ENCODE peak calls at places on chromosome 21, in seven cellular contexts. One of them, this sample, is unnamed.

GRCh38 chr21:29904359-29905282 is 35.2 kb downstream of the GRIK1 start:
- DNase-seq in C1 segment of cervical spinal cord: no peak
- DNase-seq in stimulated activated CD4-positive, alpha-beta T cell treated with anti-CD3 and anti-CD28 coated beads, Interleukin-1b, Interleukin-23, amount 100 ng/mL, for 4 hours: no peak
- DNase-seq in NCI-H2107: no peak
- DNase-seq in HTR-8/SVneo: no peak
- DNase-seq in GM23248: peak; percentile 38
- DNase-seq in Panc1: no peak
- DNase-seq in this sample: peak; percentile 69

GRCh38 chr21:40689241-40689640 is 157.7 kb downstream of the DSCAM start:
- DNase-seq in C1 segment of cervical spinal cord: no peak
- DNase-seq in stimulated activated CD4-positive, alpha-beta T cell treated with anti-CD3 and anti-CD28 coated beads, Interleukin-1b, Interleukin-23, amount 100 ng/mL, for 4 hours: no peak
- DNase-seq in NCI-H2107: no peak
- DNase-seq in HTR-8/SVneo: no peak
- DNase-seq in GM23248: no peak
- DNase-seq in Panc1: no peak
- DNase-seq in this sample: no peak

GRCh38 chr21:42554251-42554937 is 40.7 kb downstream of the SLC37A1 start:
- DNase-seq in C1 segment of cervical spinal cord: no peak
- DNase-seq in stimulated activated CD4-positive, alpha-beta T cell treated with anti-CD3 and anti-CD28 coated beads, Interleukin-1b, Interleukin-23, amount 100 ng/mL, for 4 hours: no peak
- DNase-seq in NCI-H2107: no peak
- DNase-seq in HTR-8/SVneo: no peak
- DNase-seq in GM23248: no peak
- DNase-seq in Panc1: no peak
- DNase-seq in this sample: no peak

GRCh38 chr21:45603481-45603880 is 40.0 kb upstream of the PCBP3 start:
- DNase-seq in C1 segment of cervical spinal cord: no peak
- DNase-seq in stimulated activated CD4-positive, alpha-beta T cell treated with anti-CD3 and anti-CD28 coated beads, Interleukin-1b, Interleukin-23, amount 100 ng/mL, for 4 hours: no peak
- DNase-seq in NCI-H2107: no peak
- DNase-seq in HTR-8/SVneo: no peak
- DNase-seq in GM23248: no peak
- DNase-seq in Panc1: no peak
- DNase-seq in this sample: no peak

GRCh38 chr21:26457817-26458216 is 115.3 kb downstream of the CYYR1 start:
- DNase-seq in C1 segment of cervical spinal cord: no peak
- DNase-seq in stimulated activated CD4-positive, alpha-beta T cell treated with anti-CD3 and anti-CD28 coated beads, Interleukin-1b, Interleukin-23, amount 100 ng/mL, for 4 hours: no peak
- DNase-seq in NCI-H2107: no peak
- DNase-seq in HTR-8/SVneo: no peak
- DNase-seq in GM23248: peak; percentile 37
- DNase-seq in Panc1: no peak
- DNase-seq in this sample: peak; percentile 19

GRCh38 chr21:33299181-33299752 is 25.5 kb upstream of the IFNAR1 start:
- DNase-seq in C1 segment of cervical spinal cord: no peak
- DNase-seq in stimulated activated CD4-positive, alpha-beta T cell treated with anti-CD3 and anti-CD28 coated beads, Interleukin-1b, Interleukin-23, amount 100 ng/mL, for 4 hours: peak; percentile 10
- DNase-seq in NCI-H2107: no peak
- DNase-seq in HTR-8/SVneo: no peak
- DNase-seq in GM23248: no peak
- DNase-seq in Panc1: no peak
- DNase-seq in this sample: peak; percentile 80

GRCh38 chr21:37620401-37620800 is 253.8 kb downstream of the DYRK1A start:
- DNase-seq in C1 segment of cervical spinal cord: no peak
- DNase-seq in stimulated activated CD4-positive, alpha-beta T cell treated with anti-CD3 and anti-CD28 coated beads, Interleukin-1b, Interleukin-23, amount 100 ng/mL, for 4 hours: no peak
- DNase-seq in NCI-H2107: no peak
- DNase-seq in HTR-8/SVneo: no peak
- DNase-seq in GM23248: peak; percentile 22
- DNase-seq in Panc1: no peak
- DNase-seq in this sample: no peak

GRCh38 chr21:44062380-44062779 is 44.8 kb upstream of the PWP2 start:
- DNase-seq in C1 segment of cervical spinal cord: no peak
- DNase-seq in stimulated activated CD4-positive, alpha-beta T cell treated with anti-CD3 and anti-CD28 coated beads, Interleukin-1b, Interleukin-23, amount 100 ng/mL, for 4 hours: no peak
- DNase-seq in NCI-H2107: no peak
- DNase-seq in HTR-8/SVneo: no peak
- DNase-seq in GM23248: no peak
- DNase-seq in Panc1: no peak
- DNase-seq in this sample: no peak

GRCh38 chr21:46437511-46437910 is 21.2 kb upstream of the DIP2A start:
- DNase-seq in C1 segment of cervical spinal cord: no peak
- DNase-seq in stimulated activated CD4-positive, alpha-beta T cell treated with anti-CD3 and anti-CD28 coated beads, Interleukin-1b, Interleukin-23, amount 100 ng/mL, for 4 hours: no peak
- DNase-seq in NCI-H2107: no peak
- DNase-seq in HTR-8/SVneo: no peak
- DNase-seq in GM23248: no peak
- DNase-seq in Panc1: no peak
- DNase-seq in this sample: no peak

GRCh38 chr21:34129971-34130597 is 56.7 kb downstream of the MRPS6 start:
- DNase-seq in C1 segment of cervical spinal cord: no peak
- DNase-seq in stimulated activated CD4-positive, alpha-beta T cell treated with anti-CD3 and anti-CD28 coated beads, Interleukin-1b, Interleukin-23, amount 100 ng/mL, for 4 hours: no peak
- DNase-seq in NCI-H2107: no peak
- DNase-seq in HTR-8/SVneo: no peak
- DNase-seq in GM23248: peak; percentile 52
- DNase-seq in Panc1: no peak
- DNase-seq in this sample: no peak

GRCh38 chr21:19553930-19554615 is 1150.5 kb upstream of the TMPRSS15 start:
- DNase-seq in C1 segment of cervical spinal cord: no peak
- DNase-seq in stimulated activated CD4-positive, alpha-beta T cell treated with anti-CD3 and anti-CD28 coated beads, Interleukin-1b, Interleukin-23, amount 100 ng/mL, for 4 hours: no peak
- DNase-seq in NCI-H2107: no peak
- DNase-seq in HTR-8/SVneo: no peak
- DNase-seq in GM23248: no peak
- DNase-seq in Panc1: no peak
- DNase-seq in this sample: no peak

GRCh38 chr21:38219049-38219628 is 37.7 kb upstream of the KCNJ15 start:
- DNase-seq in C1 segment of cervical spinal cord: no peak
- DNase-seq in stimulated activated CD4-positive, alpha-beta T cell treated with anti-CD3 and anti-CD28 coated beads, Interleukin-1b, Interleukin-23, amount 100 ng/mL, for 4 hours: peak; percentile 34
- DNase-seq in NCI-H2107: peak; percentile 59
- DNase-seq in HTR-8/SVneo: peak; percentile 52
- DNase-seq in GM23248: peak; percentile 82
- DNase-seq in Panc1: peak; percentile 35
- DNase-seq in this sample: peak; percentile 77

GRCh38 chr21:42146821-42147220 is 72.1 kb upstream of the ABCG1 start:
- DNase-seq in C1 segment of cervical spinal cord: no peak
- DNase-seq in stimulated activated CD4-positive, alpha-beta T cell treated with anti-CD3 and anti-CD28 coated beads, Interleukin-1b, Interleukin-23, amount 100 ng/mL, for 4 hours: no peak
- DNase-seq in NCI-H2107: no peak
- DNase-seq in HTR-8/SVneo: no peak
- DNase-seq in GM23248: no peak
- DNase-seq in Panc1: no peak
- DNase-seq in this sample: no peak

GRCh38 chr21:42560517-42561179 is 47.0 kb downstream of the SLC37A1 start:
- DNase-seq in C1 segment of cervical spinal cord: no peak
- DNase-seq in stimulated activated CD4-positive, alpha-beta T cell treated with anti-CD3 and anti-CD28 coated beads, Interleukin-1b, Interleukin-23, amount 100 ng/mL, for 4 hours: no peak
- DNase-seq in NCI-H2107: no peak
- DNase-seq in HTR-8/SVneo: no peak
- DNase-seq in GM23248: no peak
- DNase-seq in Panc1: no peak
- DNase-seq in this sample: no peak

GRCh38 chr21:21373969-21374368 is 375.8 kb downstream of the NCAM2 start:
- DNase-seq in C1 segment of cervical spinal cord: no peak
- DNase-seq in stimulated activated CD4-positive, alpha-beta T cell treated with anti-CD3 and anti-CD28 coated beads, Interleukin-1b, Interleukin-23, amount 100 ng/mL, for 4 hours: no peak
- DNase-seq in NCI-H2107: no peak
- DNase-seq in HTR-8/SVneo: no peak
- DNase-seq in GM23248: peak; percentile 2
- DNase-seq in Panc1: no peak
- DNase-seq in this sample: no peak

GRCh38 chr21:31566061-31566460 is 93.4 kb upstream of the SOD1 start:
- DNase-seq in C1 segment of cervical spinal cord: no peak
- DNase-seq in stimulated activated CD4-positive, alpha-beta T cell treated with anti-CD3 and anti-CD28 coated beads, Interleukin-1b, Interleukin-23, amount 100 ng/mL, for 4 hours: no peak
- DNase-seq in NCI-H2107: no peak
- DNase-seq in HTR-8/SVneo: no peak
- DNase-seq in GM23248: peak; percentile 9
- DNase-seq in Panc1: no peak
- DNase-seq in this sample: no peak

GRCh38 chr21:29176721-29177120 is 46.3 kb downstream of the MAP3K7CL start:
- DNase-seq in C1 segment of cervical spinal cord: no peak
- DNase-seq in stimulated activated CD4-positive, alpha-beta T cell treated with anti-CD3 and anti-CD28 coated beads, Interleukin-1b, Interleukin-23, amount 100 ng/mL, for 4 hours: no peak
- DNase-seq in NCI-H2107: no peak
- DNase-seq in HTR-8/SVneo: no peak
- DNase-seq in GM23248: no peak
- DNase-seq in Panc1: no peak
- DNase-seq in this sample: no peak

GRCh38 chr21:33940164-33940563 is 24.6 kb upstream of the ATP5PO start:
- DNase-seq in C1 segment of cervical spinal cord: no peak
- DNase-seq in stimulated activated CD4-positive, alpha-beta T cell treated with anti-CD3 and anti-CD28 coated beads, Interleukin-1b, Interleukin-23, amount 100 ng/mL, for 4 hours: no peak
- DNase-seq in NCI-H2107: no peak
- DNase-seq in HTR-8/SVneo: no peak
- DNase-seq in GM23248: peak; percentile 14
- DNase-seq in Panc1: no peak
- DNase-seq in this sample: no peak

GRCh38 chr21:44300262-44300959 is 558 bp downstream of the PFKL start:
- DNase-seq in C1 segment of cervical spinal cord: peak; percentile 68
- DNase-seq in stimulated activated CD4-positive, alpha-beta T cell treated with anti-CD3 and anti-CD28 coated beads, Interleukin-1b, Interleukin-23, amount 100 ng/mL, for 4 hours: peak; percentile 64
- DNase-seq in NCI-H2107: peak; percentile 31
- DNase-seq in HTR-8/SVneo: peak; percentile 45
- DNase-seq in GM23248: peak; percentile 83
- DNase-seq in Panc1: no peak
- DNase-seq in this sample: peak; percentile 67

GRCh38 chr21:26041441-26042180 is 129.0 kb downstream of the APP start:
- DNase-seq in C1 segment of cervical spinal cord: no peak
- DNase-seq in stimulated activated CD4-positive, alpha-beta T cell treated with anti-CD3 and anti-CD28 coated beads, Interleukin-1b, Interleukin-23, amount 100 ng/mL, for 4 hours: no peak
- DNase-seq in NCI-H2107: no peak
- DNase-seq in HTR-8/SVneo: peak; percentile 11
- DNase-seq in GM23248: peak; percentile 68
- DNase-seq in Panc1: no peak
- DNase-seq in this sample: peak; percentile 64

GRCh38 chr21:34962586-34963222 is 86.4 kb downstream of the RUNX1 start:
- DNase-seq in C1 segment of cervical spinal cord: no peak
- DNase-seq in stimulated activated CD4-positive, alpha-beta T cell treated with anti-CD3 and anti-CD28 coated beads, Interleukin-1b, Interleukin-23, amount 100 ng/mL, for 4 hours: no peak
- DNase-seq in NCI-H2107: no peak
- DNase-seq in HTR-8/SVneo: no peak
- DNase-seq in GM23248: no peak
- DNase-seq in Panc1: no peak
- DNase-seq in this sample: no peak

GRCh38 chr21:17340081-17340480 is 172.8 kb upstream of the CXADR start:
- DNase-seq in C1 segment of cervical spinal cord: no peak
- DNase-seq in stimulated activated CD4-positive, alpha-beta T cell treated with anti-CD3 and anti-CD28 coated beads, Interleukin-1b, Interleukin-23, amount 100 ng/mL, for 4 hours: no peak
- DNase-seq in NCI-H2107: no peak
- DNase-seq in HTR-8/SVneo: no peak
- DNase-seq in GM23248: no peak
- DNase-seq in Panc1: no peak
- DNase-seq in this sample: peak; percentile 65

GRCh38 chr21:46503922-46504539 is 45.3 kb downstream of the DIP2A start:
- DNase-seq in C1 segment of cervical spinal cord: no peak
- DNase-seq in stimulated activated CD4-positive, alpha-beta T cell treated with anti-CD3 and anti-CD28 coated beads, Interleukin-1b, Interleukin-23, amount 100 ng/mL, for 4 hours: no peak
- DNase-seq in NCI-H2107: no peak
- DNase-seq in HTR-8/SVneo: no peak
- DNase-seq in GM23248: no peak
- DNase-seq in Panc1: no peak
- DNase-seq in this sample: no peak

GRCh38 chr21:31159808-31160207 is 121.5 kb upstream of the KRTAP19-8 start:
- DNase-seq in C1 segment of cervical spinal cord: no peak
- DNase-seq in stimulated activated CD4-positive, alpha-beta T cell treated with anti-CD3 and anti-CD28 coated beads, Interleukin-1b, Interleukin-23, amount 100 ng/mL, for 4 hours: no peak
- DNase-seq in NCI-H2107: no peak
- DNase-seq in HTR-8/SVneo: no peak
- DNase-seq in GM23248: no peak
- DNase-seq in Panc1: no peak
- DNase-seq in this sample: no peak

GRCh38 chr21:45578811-45579381 is 36.7 kb upstream of the SLC19A1 start:
- DNase-seq in C1 segment of cervical spinal cord: no peak
- DNase-seq in stimulated activated CD4-positive, alpha-beta T cell treated with anti-CD3 and anti-CD28 coated beads, Interleukin-1b, Interleukin-23, amount 100 ng/mL, for 4 hours: no peak
- DNase-seq in NCI-H2107: no peak
- DNase-seq in HTR-8/SVneo: no peak
- DNase-seq in GM23248: no peak
- DNase-seq in Panc1: no peak
- DNase-seq in this sample: no peak

GRCh38 chr21:31630062-31630711 is 29.3 kb upstream of the SOD1 start:
- DNase-seq in C1 segment of cervical spinal cord: no peak
- DNase-seq in stimulated activated CD4-positive, alpha-beta T cell treated with anti-CD3 and anti-CD28 coated beads, Interleukin-1b, Interleukin-23, amount 100 ng/mL, for 4 hours: no peak
- DNase-seq in NCI-H2107: no peak
- DNase-seq in HTR-8/SVneo: peak; percentile 53
- DNase-seq in GM23248: peak; percentile 30
- DNase-seq in Panc1: peak; percentile 73
- DNase-seq in this sample: peak; percentile 98

GRCh38 chr21:32248616-32249550 is 30.0 kb downstream of the MIS18A start:
- DNase-seq in C1 segment of cervical spinal cord: no peak
- DNase-seq in stimulated activated CD4-positive, alpha-beta T cell treated with anti-CD3 and anti-CD28 coated beads, Interleukin-1b, Interleukin-23, amount 100 ng/mL, for 4 hours: no peak
- DNase-seq in NCI-H2107: no peak
- DNase-seq in HTR-8/SVneo: no peak
- DNase-seq in GM23248: no peak
- DNase-seq in Panc1: no peak
- DNase-seq in this sample: no peak

GRCh38 chr21:42520628-42521253 is 7.1 kb downstream of the SLC37A1 start:
- DNase-seq in C1 segment of cervical spinal cord: no peak
- DNase-seq in stimulated activated CD4-positive, alpha-beta T cell treated with anti-CD3 and anti-CD28 coated beads, Interleukin-1b, Interleukin-23, amount 100 ng/mL, for 4 hours: no peak
- DNase-seq in NCI-H2107: no peak
- DNase-seq in HTR-8/SVneo: no peak
- DNase-seq in GM23248: no peak
- DNase-seq in Panc1: no peak
- DNase-seq in this sample: no peak

GRCh38 chr21:17466166-17466565 is 46.7 kb upstream of the CXADR start:
- DNase-seq in C1 segment of cervical spinal cord: no peak
- DNase-seq in stimulated activated CD4-positive, alpha-beta T cell treated with anti-CD3 and anti-CD28 coated beads, Interleukin-1b, Interleukin-23, amount 100 ng/mL, for 4 hours: no peak
- DNase-seq in NCI-H2107: no peak
- DNase-seq in HTR-8/SVneo: no peak
- DNase-seq in GM23248: peak; percentile 74
- DNase-seq in Panc1: no peak
- DNase-seq in this sample: peak; percentile 77

GRCh38 chr21:27636671-27637070 is 669.8 kb upstream of the ADAMTS5 start:
- DNase-seq in C1 segment of cervical spinal cord: no peak
- DNase-seq in stimulated activated CD4-positive, alpha-beta T cell treated with anti-CD3 and anti-CD28 coated beads, Interleukin-1b, Interleukin-23, amount 100 ng/mL, for 4 hours: no peak
- DNase-seq in NCI-H2107: no peak
- DNase-seq in HTR-8/SVneo: no peak
- DNase-seq in GM23248: no peak
- DNase-seq in Panc1: no peak
- DNase-seq in this sample: no peak

GRCh38 chr21:39066829-39067785 is 116.1 kb downstream of the PSMG1 start:
- DNase-seq in C1 segment of cervical spinal cord: no peak
- DNase-seq in stimulated activated CD4-positive, alpha-beta T cell treated with anti-CD3 and anti-CD28 coated beads, Interleukin-1b, Interleukin-23, amount 100 ng/mL, for 4 hours: no peak
- DNase-seq in NCI-H2107: no peak
- DNase-seq in HTR-8/SVneo: no peak
- DNase-seq in GM23248: no peak
- DNase-seq in Panc1: no peak
- DNase-seq in this sample: no peak

GRCh38 chr21:43929217-43929971 is 64.4 kb downstream of the AGPAT3 start:
- DNase-seq in C1 segment of cervical spinal cord: no peak
- DNase-seq in stimulated activated CD4-positive, alpha-beta T cell treated with anti-CD3 and anti-CD28 coated beads, Interleukin-1b, Interleukin-23, amount 100 ng/mL, for 4 hours: no peak
- DNase-seq in NCI-H2107: no peak
- DNase-seq in HTR-8/SVneo: no peak
- DNase-seq in GM23248: no peak
- DNase-seq in Panc1: no peak
- DNase-seq in this sample: no peak